ENCODE peak calls at places on chromosomes 5 and 9, in seven cellular contexts. One of them, this sample, is unnamed.

GRCh38 chr9:77594963-77595362 is 53.2 kb downstream of the GNA14 start:
- DNase-seq in heart right ventricle: no peak
- DNase-seq in OCI-LY7: no peak
- DNase-seq in endodermal cell: no peak
- DNase-seq in testis: no peak
- DNase-seq in cardiac fibroblast: peak
- DNase-seq in GM12865: no peak
- DNase-seq in this sample: no peak

GRCh38 chr9:120702075-120702474 is 12.2 kb downstream of the MEGF9 start:
- DNase-seq in heart right ventricle: no peak
- DNase-seq in OCI-LY7: no peak
- DNase-seq in endodermal cell: no peak
- DNase-seq in testis: no peak
- DNase-seq in cardiac fibroblast: no peak
- DNase-seq in GM12865: no peak
- DNase-seq in this sample: no peak

GRCh38 chr5:57696005-57696755 is 213.6 kb upstream of the ACTBL2 start:
- DNase-seq in heart right ventricle: no peak
- DNase-seq in OCI-LY7: no peak
- DNase-seq in endodermal cell: no peak
- DNase-seq in testis: peak
- DNase-seq in cardiac fibroblast: no peak
- DNase-seq in GM12865: no peak
- DNase-seq in this sample: no peak

GRCh38 chr5:11390369-11390768 is 513.9 kb downstream of the CTNND2 start:
- DNase-seq in heart right ventricle: no peak
- DNase-seq in OCI-LY7: no peak
- DNase-seq in endodermal cell: no peak
- DNase-seq in testis: no peak
- DNase-seq in cardiac fibroblast: no peak
- DNase-seq in GM12865: no peak
- DNase-seq in this sample: no peak

GRCh38 chr5:71882826-71883744 is 164.0 kb downstream of the CARTPT start:
- DNase-seq in heart right ventricle: no peak
- DNase-seq in OCI-LY7: no peak
- DNase-seq in endodermal cell: no peak
- DNase-seq in testis: no peak
- DNase-seq in cardiac fibroblast: no peak
- DNase-seq in GM12865: no peak
- DNase-seq in this sample: no peak

GRCh38 chr5:132751444-132751843 is 4.2 kb downstream of the CCNI2 start:
- DNase-seq in heart right ventricle: no peak
- DNase-seq in OCI-LY7: no peak
- DNase-seq in endodermal cell: no peak
- DNase-seq in testis: peak
- DNase-seq in cardiac fibroblast: peak
- DNase-seq in GM12865: peak
- DNase-seq in this sample: peak

GRCh38 chr9:68808481-68808880 is 103.4 kb downstream of the PIP5K1B start:
- DNase-seq in heart right ventricle: no peak
- DNase-seq in OCI-LY7: no peak
- DNase-seq in endodermal cell: no peak
- DNase-seq in testis: no peak
- DNase-seq in cardiac fibroblast: no peak
- DNase-seq in GM12865: no peak
- DNase-seq in this sample: no peak

GRCh38 chr5:118791986-118792734 is 196.2 kb downstream of the DTWD2 start:
- DNase-seq in heart right ventricle: peak
- DNase-seq in OCI-LY7: peak
- DNase-seq in endodermal cell: peak
- DNase-seq in testis: peak
- DNase-seq in cardiac fibroblast: peak
- DNase-seq in GM12865: peak
- DNase-seq in this sample: peak

GRCh38 chr5:160542281-160542680 is 120.6 kb downstream of the PTTG1 start:
- DNase-seq in heart right ventricle: no peak
- DNase-seq in OCI-LY7: no peak
- DNase-seq in endodermal cell: peak
- DNase-seq in testis: no peak
- DNase-seq in cardiac fibroblast: no peak
- DNase-seq in GM12865: no peak
- DNase-seq in this sample: no peak

GRCh38 chr9:86639899-86640379 is 285.7 kb upstream of the TUT7 start:
- DNase-seq in heart right ventricle: no peak
- DNase-seq in OCI-LY7: no peak
- DNase-seq in endodermal cell: peak
- DNase-seq in testis: no peak
- DNase-seq in cardiac fibroblast: no peak
- DNase-seq in GM12865: no peak
- DNase-seq in this sample: no peak

GRCh38 chr5:15791859-15792258 is 291.9 kb downstream of the FBXL7 start:
- DNase-seq in heart right ventricle: no peak
- DNase-seq in OCI-LY7: no peak
- DNase-seq in endodermal cell: no peak
- DNase-seq in testis: no peak
- DNase-seq in cardiac fibroblast: no peak
- DNase-seq in GM12865: no peak
- DNase-seq in this sample: peak

GRCh38 chr5:6377121-6377520 is 1.2 kb downstream of the MED10 start:
- DNase-seq in heart right ventricle: peak
- DNase-seq in OCI-LY7: no peak
- DNase-seq in endodermal cell: peak
- DNase-seq in testis: peak
- DNase-seq in cardiac fibroblast: peak
- DNase-seq in GM12865: peak
- DNase-seq in this sample: no peak

GRCh38 chr9:105138306-105138801 is 106.1 kb upstream of the SLC44A1 start:
- DNase-seq in heart right ventricle: peak
- DNase-seq in OCI-LY7: no peak
- DNase-seq in endodermal cell: peak
- DNase-seq in testis: peak
- DNase-seq in cardiac fibroblast: peak
- DNase-seq in GM12865: no peak
- DNase-seq in this sample: no peak

GRCh38 chr9:77769246-77769645 is 121.1 kb upstream of the GNA14 start:
- DNase-seq in heart right ventricle: no peak
- DNase-seq in OCI-LY7: no peak
- DNase-seq in endodermal cell: no peak
- DNase-seq in testis: no peak
- DNase-seq in cardiac fibroblast: no peak
- DNase-seq in GM12865: no peak
- DNase-seq in this sample: no peak

GRCh38 chr5:77156379-77156778 is 54.1 kb upstream of the PDE8B start:
- DNase-seq in heart right ventricle: no peak
- DNase-seq in OCI-LY7: no peak
- DNase-seq in endodermal cell: no peak
- DNase-seq in testis: no peak
- DNase-seq in cardiac fibroblast: no peak
- DNase-seq in GM12865: no peak
- DNase-seq in this sample: no peak

GRCh38 chr5:155530046-155530445 is 516.5 kb downstream of the KIF4B start:
- DNase-seq in heart right ventricle: no peak
- DNase-seq in OCI-LY7: no peak
- DNase-seq in endodermal cell: no peak
- DNase-seq in testis: no peak
- DNase-seq in cardiac fibroblast: no peak
- DNase-seq in GM12865: no peak
- DNase-seq in this sample: no peak

GRCh38 chr5:41408676-41409443 is 101.5 kb downstream of the PLCXD3 start:
- DNase-seq in heart right ventricle: no peak
- DNase-seq in OCI-LY7: no peak
- DNase-seq in endodermal cell: peak
- DNase-seq in testis: no peak
- DNase-seq in cardiac fibroblast: peak
- DNase-seq in GM12865: no peak
- DNase-seq in this sample: no peak

GRCh38 chr5:107671742-107672211 is 1.0 kb upstream of the EFNA5 start:
- DNase-seq in heart right ventricle: no peak
- DNase-seq in OCI-LY7: no peak
- DNase-seq in endodermal cell: peak
- DNase-seq in testis: no peak
- DNase-seq in cardiac fibroblast: no peak
- DNase-seq in GM12865: no peak
- DNase-seq in this sample: no peak

GRCh38 chr9:7234144-7234543 is 476.4 kb downstream of the KDM4C start:
- DNase-seq in heart right ventricle: no peak
- DNase-seq in OCI-LY7: peak
- DNase-seq in endodermal cell: peak
- DNase-seq in testis: peak
- DNase-seq in cardiac fibroblast: peak
- DNase-seq in GM12865: peak
- DNase-seq in this sample: no peak

GRCh38 chr9:129936222-129936621 is 101.0 kb downstream of the USP20 start:
- DNase-seq in heart right ventricle: no peak
- DNase-seq in OCI-LY7: no peak
- DNase-seq in endodermal cell: no peak
- DNase-seq in testis: no peak
- DNase-seq in cardiac fibroblast: no peak
- DNase-seq in GM12865: no peak
- DNase-seq in this sample: no peak

GRCh38 chr9:88802533-88802932 is 188.7 kb upstream of the S1PR3 start:
- DNase-seq in heart right ventricle: no peak
- DNase-seq in OCI-LY7: no peak
- DNase-seq in endodermal cell: no peak
- DNase-seq in testis: no peak
- DNase-seq in cardiac fibroblast: no peak
- DNase-seq in GM12865: no peak
- DNase-seq in this sample: no peak

GRCh38 chr5:151384106-151384505 is 36.7 kb upstream of the SLC36A2 start:
- DNase-seq in heart right ventricle: no peak
- DNase-seq in OCI-LY7: no peak
- DNase-seq in endodermal cell: no peak
- DNase-seq in testis: no peak
- DNase-seq in cardiac fibroblast: peak
- DNase-seq in GM12865: no peak
- DNase-seq in this sample: no peak

GRCh38 chr5:175465282-175465681 is 13.1 kb upstream of the SFXN1 start:
- DNase-seq in heart right ventricle: no peak
- DNase-seq in OCI-LY7: no peak
- DNase-seq in endodermal cell: no peak
- DNase-seq in testis: no peak
- DNase-seq in cardiac fibroblast: no peak
- DNase-seq in GM12865: no peak
- DNase-seq in this sample: no peak

GRCh38 chr5:163571755-163572154 is 66.3 kb downstream of the MAT2B start:
- DNase-seq in heart right ventricle: no peak
- DNase-seq in OCI-LY7: no peak
- DNase-seq in endodermal cell: no peak
- DNase-seq in testis: no peak
- DNase-seq in cardiac fibroblast: peak
- DNase-seq in GM12865: no peak
- DNase-seq in this sample: peak

GRCh38 chr9:73911814-73912213 is 585.3 kb upstream of the RORB start:
- DNase-seq in heart right ventricle: no peak
- DNase-seq in OCI-LY7: no peak
- DNase-seq in endodermal cell: no peak
- DNase-seq in testis: no peak
- DNase-seq in cardiac fibroblast: no peak
- DNase-seq in GM12865: no peak
- DNase-seq in this sample: peak

DNA sequence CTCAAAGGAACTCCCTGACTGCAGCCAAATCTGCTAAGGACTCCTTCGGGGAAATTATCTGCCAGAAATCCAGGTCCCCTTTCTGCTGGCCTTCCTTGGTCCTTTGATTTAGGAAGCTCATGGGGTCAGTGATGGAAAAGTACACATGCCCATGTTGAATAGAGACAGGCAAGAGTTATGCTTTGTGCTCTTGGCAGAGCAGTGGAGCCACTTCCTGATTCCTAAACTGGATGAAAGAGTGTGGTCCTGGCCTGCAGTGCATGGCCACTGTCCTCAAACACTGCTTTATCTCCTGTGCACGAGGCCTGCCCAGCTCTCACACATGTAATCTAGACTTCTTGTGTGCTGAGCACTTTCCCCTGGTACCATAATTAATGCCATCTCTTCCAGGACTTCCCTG is 2.0 kb upstream of the EBF1 start:
- DNase-seq in heart right ventricle: no peak
- DNase-seq in OCI-LY7: peak
- DNase-seq in endodermal cell: no peak
- DNase-seq in testis: no peak
- DNase-seq in cardiac fibroblast: no peak
- DNase-seq in GM12865: peak
- DNase-seq in this sample: no peak
- H3K4me3 ChIP-seq in heart right ventricle: peak
- H3K4me3 ChIP-seq in OCI-LY7: peak
- H3K4me3 ChIP-seq in endodermal cell: no peak
- H3K4me3 ChIP-seq in testis: peak
- H3K4me3 ChIP-seq in cardiac fibroblast: peak
- H3K4me3 ChIP-seq in GM12865: peak
- H3K4me3 ChIP-seq in this sample: no peak

GRCh38 chr9:122379340-122379739 is 8.5 kb downstream of the PTGS1 start:
- DNase-seq in heart right ventricle: no peak
- DNase-seq in OCI-LY7: peak
- DNase-seq in endodermal cell: peak
- DNase-seq in testis: no peak
- DNase-seq in cardiac fibroblast: no peak
- DNase-seq in GM12865: no peak
- DNase-seq in this sample: no peak
- TF ChIP-seq CTCF in heart right ventricle: no peak
- TF ChIP-seq CTCF in OCI-LY7: peak
- TF ChIP-seq CTCF in endodermal cell: peak
- TF ChIP-seq CTCF in testis: no peak
- TF ChIP-seq CTCF in cardiac fibroblast: peak
- TF ChIP-seq CTCF in GM12865: peak
- TF ChIP-seq CTCF in this sample: peak

DNA sequence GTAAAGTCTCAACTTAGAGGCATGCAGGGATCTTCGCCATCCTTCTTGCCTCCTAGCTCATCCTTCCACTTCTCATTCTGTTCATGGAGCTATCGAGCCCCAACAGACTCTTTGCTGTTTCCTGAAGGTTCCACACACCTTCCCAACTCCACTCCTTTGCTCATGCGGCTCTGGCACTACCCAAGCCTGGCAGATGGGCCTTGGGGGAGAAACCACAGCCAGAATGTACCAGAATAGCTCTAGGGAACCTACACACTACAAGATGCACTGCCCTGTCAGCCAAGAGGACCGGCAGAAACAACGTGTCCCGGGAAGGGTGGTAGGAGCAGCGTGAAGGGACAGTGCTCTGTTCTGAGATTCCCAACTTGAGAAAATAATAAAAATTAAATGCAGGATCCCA is 178.9 kb downstream of the GABBR2 start:
- DNase-seq in heart right ventricle: no peak
- DNase-seq in OCI-LY7: no peak
- DNase-seq in endodermal cell: no peak
- DNase-seq in testis: no peak
- DNase-seq in cardiac fibroblast: no peak
- DNase-seq in GM12865: no peak
- DNase-seq in this sample: no peak
- H3K4me3 ChIP-seq in heart right ventricle: no peak
- H3K4me3 ChIP-seq in OCI-LY7: no peak
- H3K4me3 ChIP-seq in endodermal cell: no peak
- H3K4me3 ChIP-seq in testis: no peak
- H3K4me3 ChIP-seq in cardiac fibroblast: no peak
- H3K4me3 ChIP-seq in GM12865: no peak
- H3K4me3 ChIP-seq in this sample: no peak

DNA sequence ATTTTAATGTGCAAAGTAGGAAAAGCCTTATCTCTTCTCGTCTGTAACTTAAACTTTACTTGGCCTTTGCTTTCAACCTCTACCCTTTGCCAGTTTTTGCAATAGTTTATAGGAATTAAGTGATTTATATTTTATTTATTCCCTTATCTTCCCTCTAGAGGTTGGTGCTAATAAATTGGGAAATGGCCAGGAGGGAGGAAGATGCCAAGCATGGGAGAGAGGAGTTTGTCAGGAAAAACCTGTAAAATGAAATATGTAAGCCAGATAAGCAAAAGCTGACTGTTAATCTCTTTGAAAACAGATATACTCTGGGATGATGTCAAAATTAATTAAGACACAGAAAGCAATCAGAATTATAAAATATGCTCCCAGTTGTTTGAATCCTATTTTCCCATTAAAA is 484.5 kb downstream of the NR2F1-AS1 start:
- DNase-seq in heart right ventricle: no peak
- DNase-seq in OCI-LY7: no peak
- DNase-seq in endodermal cell: no peak
- DNase-seq in testis: no peak
- DNase-seq in cardiac fibroblast: no peak
- DNase-seq in GM12865: no peak
- DNase-seq in this sample: no peak
- TF ChIP-seq CTCF in heart right ventricle: no peak
- TF ChIP-seq CTCF in OCI-LY7: no peak
- TF ChIP-seq CTCF in endodermal cell: no peak
- TF ChIP-seq CTCF in testis: no peak
- TF ChIP-seq CTCF in cardiac fibroblast: no peak
- TF ChIP-seq CTCF in GM12865: no peak
- TF ChIP-seq CTCF in this sample: no peak